ENCODE peak calls at places on chromosome 17, in eight cellular contexts. N, I, E, H, G, J, L and K are unnamed samples.

GRCh38 chr17:33527290-33527689 is 234.2 kb upstream of the ASIC2 start:
- DNase-seq in G (no peak), L (no peak), J (no peak), I (no peak), H (no peak), E (no peak), N (no peak), K (no peak)

GRCh38 chr17:497587-498034 is 145.0 kb upstream of the RPH3AL start:
- DNase-seq in E (no peak), I (no peak), L (no peak), G (no peak), H (no peak), J (no peak), N (no peak), K (no peak)

GRCh38 chr17:60863892-60864673 is 186.4 kb downstream of the BCAS3 start:
- DNase-seq in L (no peak), H (no peak), I (no peak), E (no peak), J (no peak), N (no peak), G (no peak), K (peak; percentile 12)

GRCh38 chr17:18976201-18976600 is 24.2 kb downstream of the SLC5A10 start:
- DNase-seq in E (no peak), G (no peak), L (no peak), I (no peak), J (no peak), H (no peak), N (no peak), K (no peak)

GRCh38 chr17:74729368-74729767 is 7.7 kb upstream of the RAB37 start:
- DNase-seq in N (no peak), J (no peak), H (no peak), L (no peak), I (no peak), G (no peak), E (no peak), K (no peak)

GRCh38 chr17:21679256-21680146 is 12.8 kb upstream of the KCNJ18 start:
- DNase-seq in G (no peak), J (no peak), L (no peak), N (no peak), H (no peak), E (no peak), I (no peak), K (no peak)

GRCh38 chr17:82051776-82052637 is at the start of the genes GPS1 and RFNG:
- DNase-seq in E (peak; percentile 68), G (peak; percentile 87), J (no peak), N (peak; percentile 82), L (peak; percentile 46), I (peak; percentile 85), H (peak; percentile 90), K (peak; percentile 83)

GRCh38 chr17:78224226-78225087 is 7.0 kb upstream of the TMEM235 start:
- DNase-seq in H (no peak), L (no peak), N (no peak), I (no peak), J (no peak), E (no peak), G (no peak), K (no peak)

DNA sequence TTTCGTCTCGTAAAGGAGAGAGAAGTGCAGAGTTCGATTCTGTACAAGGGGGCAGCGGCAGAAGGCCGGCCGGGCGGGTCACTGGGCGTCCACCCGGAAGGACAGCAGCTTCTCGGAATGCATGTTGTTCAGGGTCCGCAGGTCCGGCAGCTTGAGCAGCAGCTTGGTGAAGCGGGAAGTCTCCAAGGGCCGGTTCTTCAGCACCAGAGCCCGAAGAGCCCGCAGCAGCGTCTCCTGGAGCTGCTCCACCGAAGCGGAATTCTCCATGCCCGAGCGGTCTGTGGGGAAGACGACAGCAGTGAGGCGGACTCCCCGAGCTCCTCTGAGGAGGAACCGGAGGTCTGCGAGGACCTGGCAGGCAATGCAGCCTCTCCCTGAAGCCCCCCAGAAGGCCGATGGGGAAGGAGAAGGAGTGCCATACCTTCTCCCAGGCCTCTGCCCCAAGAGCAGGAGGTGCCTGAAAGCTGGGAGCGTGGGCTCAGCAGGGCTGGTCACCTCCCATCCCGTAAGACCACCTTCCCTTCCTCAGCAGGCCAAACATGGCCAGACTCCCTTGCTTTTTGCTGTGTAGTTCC is 7.3 kb downstream of the NR1D1 start:
- DNase-seq in J (no peak), I (no peak), H (no peak), N (no peak), E (no peak), L (no peak), G (no peak), K (no peak)
- H3K4me1 ChIP-seq in J (peaks cover 17% of the 10 kb centered on the region), I (peaks cover 35% of the 10 kb centered on the region), H (no peaks in the 10 kb centered on the region), N (peaks cover 27% of the 10 kb centered on the region), E (peaks cover 4% of the 10 kb centered on the region), L (peaks cover 7% of the 10 kb centered on the region), G (peaks cover 29% of the 10 kb centered on the region), K (peaks cover 30% of the 10 kb centered on the region)

GRCh38 chr17:50184611-50185398 is 16.6 kb downstream of the COL1A1 start:
- DNase-seq in N (peak; percentile 38), G (no peak), E (no peak), J (no peak), I (peak; percentile 90), L (peak; percentile 71), H (no peak), K (no peak)
- H3K27ac ChIP-seq in N (no peak overlapping the region), G (no peak overlapping the region), E (no peak overlapping the region), J (no peak overlapping the region), I (peak overlapping the region; percentile 100), L (no peak overlapping the region), H (peak overlapping the region; percentile 63), K (no peak overlapping the region)

GRCh38 chr17:73358668-73359067 is 46.9 kb upstream of the CDC42EP4 start:
- DNase-seq in I (no peak), J (no peak), H (no peak), N (no peak), L (no peak), E (no peak), G (no peak), K (no peak)

GRCh38 chr17:73359255-73359816 is 47.5 kb upstream of the CDC42EP4 start:
- DNase-seq in L (no peak), I (no peak), E (no peak), G (no peak), J (no peak), H (no peak), N (no peak), K (no peak)

GRCh38 chr17:73360961-73361761 is 49.4 kb upstream of the CDC42EP4 start:
- DNase-seq in J (no peak), N (peak; percentile 75), H (no peak), I (no peak), G (no peak), L (no peak), E (no peak), K (no peak)

GRCh38 chr17:73357981-73358380 is 46.2 kb upstream of the CDC42EP4 start:
- DNase-seq in N (no peak), H (no peak), J (no peak), G (no peak), I (no peak), E (no peak), L (no peak), K (no peak)

GRCh38 chr17:73359987-73360410 is 48.2 kb upstream of the CDC42EP4 start:
- DNase-seq in E (peak; percentile 78), L (peak; percentile 76), G (no peak), J (peak; percentile 59), I (no peak), H (peak; percentile 80), N (peak; percentile 91), K (no peak)
- H3K9me2 ChIP-seq in E (no peaks in the 10 kb centered on the region), L (no peaks in the 10 kb centered on the region), G (no peaks in the 10 kb centered on the region), J (no peaks in the 10 kb centered on the region), I (no peaks in the 10 kb centered on the region), H (no peaks in the 10 kb centered on the region), N (no peaks in the 10 kb centered on the region), K (no peaks in the 10 kb centered on the region)

DNA sequence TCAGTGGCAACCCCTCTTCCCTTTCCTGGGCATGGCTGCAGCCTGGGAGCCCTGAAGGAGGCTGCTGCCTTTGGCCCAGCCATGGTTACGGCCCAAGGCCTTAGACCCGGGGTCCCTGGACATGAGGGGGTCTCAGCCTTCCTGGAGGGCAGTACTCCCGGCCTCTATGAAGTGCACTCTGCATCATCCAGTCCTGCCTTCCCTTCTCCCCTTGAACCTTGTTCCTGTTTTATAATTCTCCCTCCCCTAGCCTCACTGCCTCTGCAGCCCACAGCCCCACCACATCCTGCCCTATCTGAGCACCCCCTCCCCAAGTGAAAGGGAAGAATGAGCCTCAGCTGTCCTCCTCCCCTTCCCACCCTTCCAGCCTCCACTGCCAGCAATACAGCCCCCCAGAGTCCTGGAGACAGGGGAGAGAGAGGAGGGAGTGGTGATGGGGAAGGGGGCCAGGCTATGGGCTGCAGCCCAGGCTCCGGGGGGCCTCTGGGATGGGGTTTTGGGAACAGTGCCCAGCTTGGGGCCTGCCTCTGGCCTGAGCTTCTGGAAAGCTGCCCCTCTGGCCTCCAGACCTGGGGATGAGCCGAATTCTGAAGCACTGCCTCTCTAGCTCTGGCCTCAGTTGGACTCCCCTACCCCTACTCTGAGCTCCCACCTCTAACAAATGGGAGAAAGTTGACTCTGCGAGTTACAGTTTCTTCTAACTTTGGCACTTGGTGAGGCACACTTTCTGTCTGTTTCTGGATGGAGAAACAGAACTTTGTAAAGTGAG is 7.6 kb downstream of the CCR7 start:
- DNase-seq in N (no peak), I (no peak), G (no peak), J (no peak), H (no peak), L (no peak), E (no peak), K (no peak)
- H3K4me1 ChIP-seq in N (no peaks in the 10 kb centered on the region), I (peaks cover 41% of the 10 kb centered on the region), G (peaks cover 47% of the 10 kb centered on the region), J (peaks cover 16% of the 10 kb centered on the region), H (peaks cover 37% of the 10 kb centered on the region), L (peaks cover 4% of the 10 kb centered on the region), E (peaks cover 6% of the 10 kb centered on the region), K (peaks cover 31% of the 10 kb centered on the region)

GRCh38 chr17:75878174-75878998 is at the start of gene TRIM47:
- DNase-seq in G (no peak), J (no peak), H (peak; percentile 71), E (peak; percentile 74), N (peak; percentile 77), L (peak; percentile 58), I (peak; percentile 72), K (peak; percentile 80)
- H3K27ac ChIP-seq in G (peak within 1 kb of the TSS; percentile 82), J (peak within 1 kb of the TSS; percentile 99), H (peak within 1 kb of the TSS; percentile 71), E (peak within 1 kb of the TSS; percentile 92), N (no peak within 1 kb of the TSS), L (peak within 1 kb of the TSS; percentile 87), I (peak within 1 kb of the TSS; percentile 41), K (peak within 1 kb of the TSS; percentile 99)